ENCODE peak calls at places on chromosomes 11 and 22, in seven cellular contexts. D is right lobe of liver, R is body of pancreas, W is GM06990, H is left ventricle myocardium inferior, X is heart right ventricle, K is adrenal gland. G is an unnamed sample.

GRCh38 chr11:105344938-105345337 is 205.4 kb upstream of the CARD18 start:
- DNase-seq in D (no peak), R (no peak), W (no peak), H (no peak), X (no peak), K (no peak), G (no peak)

GRCh38 chr11:76918941-76919386 is 58.2 kb downstream of the ACER3 start:
- DNase-seq in D (no peak), R (peak; percentile 39), W (peak; percentile 9), H (no peak), X (peak; percentile 15), K (no peak), G (peak; percentile 65)

GRCh38 chr11:36333897-36334296 is 37.8 kb downstream of the PRR5L start:
- DNase-seq in D (no peak), R (peak; percentile 5), W (no peak), H (no peak), X (peak; percentile 11), K (no peak), G (peak; percentile 51)

GRCh38 chr11:106706355-106706754 is 311.9 kb downstream of the GUCY1A2 start:
- DNase-seq in D (no peak), R (no peak), W (no peak), H (no peak), X (no peak), K (no peak), G (peak; percentile 98)

GRCh38 chr11:14308114-14308896 is 50.7 kb downstream of the RRAS2 start:
- DNase-seq in D (no peak), R (peak; percentile 17), W (no peak), H (no peak), X (no peak), K (no peak), G (peak; percentile 60)

GRCh38 chr11:107562647-107563208 is 2.8 kb downstream of the ALKBH8 start:
- DNase-seq in D (no peak), R (no peak), W (no peak), H (no peak), X (no peak), K (no peak), G (peak; percentile 99)

GRCh38 chr22:46796566-46797195 is 34.2 kb downstream of the TBC1D22A start:
- DNase-seq in D (no peak), R (no peak), W (no peak), H (no peak), X (no peak), K (no peak), G (no peak)

GRCh38 chr11:72591785-72592490 is 82.3 kb downstream of the PDE2A start:
- DNase-seq in D (no peak), R (peak; percentile 18), W (peak; percentile 39), H (no peak), X (no peak), K (no peak), G (no peak)

GRCh38 chr22:30902496-30903357 is 65.8 kb downstream of the MORC2 start:
- DNase-seq in D (peak; percentile 22), R (no peak), W (no peak), H (no peak), X (no peak), K (no peak), G (no peak)

GRCh38 chr22:29744902-29745301 is 21.9 kb downstream of the ZMAT5 start:
- DNase-seq in D (no peak), R (peak; percentile 21), W (no peak), H (no peak), X (no peak), K (no peak), G (peak; percentile 98)

GRCh38 chr11:26285593-26285992 is 46.3 kb upstream of the ANO3 start:
- DNase-seq in D (no peak), R (no peak), W (no peak), H (no peak), X (no peak), K (no peak), G (no peak)

GRCh38 chr11:76380161-76380976 is 563 bp downstream of the THAP12 start:
- DNase-seq in D (no peak), R (no peak), W (peak; percentile 68), H (no peak), X (peak; percentile 9), K (no peak), G (peak; percentile 23)

GRCh38 chr22:47775686-47776085 is 1013.2 kb downstream of the TBC1D22A start:
- DNase-seq in D (no peak), R (no peak), W (no peak), H (no peak), X (no peak), K (no peak), G (peak; percentile 13)

GRCh38 chr11:57343825-57344224 is 5.7 kb downstream of the P2RX3 start:
- DNase-seq in D (no peak), R (no peak), W (no peak), H (no peak), X (no peak), K (no peak), G (no peak)

GRCh38 chr22:43925433-43926348 is 2.1 kb downstream of the PNPLA3 start:
- DNase-seq in D (peak; percentile 96), R (no peak), W (no peak), H (no peak), X (no peak), K (no peak), G (peak; percentile 78)

GRCh38 chr11:64987998-64988854 is 8.5 kb downstream of the BATF2 start:
- DNase-seq in D (no peak), R (no peak), W (no peak), H (no peak), X (no peak), K (no peak), G (no peak)

GRCh38 chr11:122850076-122850631 is 11.9 kb downstream of the CRTAM start:
- DNase-seq in D (no peak), R (no peak), W (peak; percentile 44), H (no peak), X (no peak), K (no peak), G (peak; percentile 69)

GRCh38 chr11:284081-285020 is 4.6 kb upstream of the PGGHG start:
- DNase-seq in D (no peak), R (no peak), W (no peak), H (no peak), X (peak; percentile 3), K (no peak), G (no peak)

GRCh38 chr11:108117746-108118371 is 3.5 kb upstream of the ACAT1 start:
- DNase-seq in D (no peak), R (no peak), W (peak; percentile 26), H (no peak), X (no peak), K (no peak), G (peak; percentile 61)

GRCh38 chr22:36369922-36370781 is 17.6 kb downstream of the MYH9 start:
- DNase-seq in D (no peak), R (peak; percentile 78), W (no peak), H (peak; percentile 48), X (peak; percentile 55), K (peak; percentile 46), G (peak; percentile 58)

GRCh38 chr22:29006346-29006745 is 55.3 kb downstream of the C22orf31 start:
- DNase-seq in D (no peak), R (no peak), W (no peak), H (no peak), X (no peak), K (no peak), G (no peak)

GRCh38 chr22:50403701-50404101 is 60.6 kb downstream of the PPP6R2 start:
- DNase-seq in D (peak; percentile 78), R (peak; percentile 61), W (no peak), H (peak; percentile 62), X (peak; percentile 49), K (peak; percentile 65), G (no peak)

GRCh38 chr11:64659417-64660144 is 63.4 kb downstream of the NRXN2 start:
- DNase-seq in D (peak; percentile 68), R (no peak), W (no peak), H (no peak), X (no peak), K (no peak), G (peak; percentile 93)

GRCh38 chr11:75031224-75031753 is 42.6 kb downstream of the NEU3 start:
- DNase-seq in D (no peak), R (peak; percentile 26), W (no peak), H (no peak), X (no peak), K (peak; percentile 85), G (peak; percentile 75)

GRCh38 chr11:74325649-74326645 is 14.5 kb upstream of the P4HA3 start:
- DNase-seq in D (peak; percentile 53), R (peak; percentile 92), W (no peak), H (peak; percentile 86), X (peak; percentile 86), K (peak; percentile 78), G (no peak)

GRCh38 chr11:69013009-69013951 is at the start of gene MRGPRF:
- DNase-seq in D (no peak), R (peak; percentile 65), W (no peak), H (peak; percentile 92), X (peak; percentile 88), K (peak; percentile 36), G (no peak)

GRCh38 chr11:35746356-35747153 is 84.0 kb downstream of the TRIM44 start:
- DNase-seq in D (no peak), R (no peak), W (no peak), H (no peak), X (no peak), K (no peak), G (no peak)

DNA sequence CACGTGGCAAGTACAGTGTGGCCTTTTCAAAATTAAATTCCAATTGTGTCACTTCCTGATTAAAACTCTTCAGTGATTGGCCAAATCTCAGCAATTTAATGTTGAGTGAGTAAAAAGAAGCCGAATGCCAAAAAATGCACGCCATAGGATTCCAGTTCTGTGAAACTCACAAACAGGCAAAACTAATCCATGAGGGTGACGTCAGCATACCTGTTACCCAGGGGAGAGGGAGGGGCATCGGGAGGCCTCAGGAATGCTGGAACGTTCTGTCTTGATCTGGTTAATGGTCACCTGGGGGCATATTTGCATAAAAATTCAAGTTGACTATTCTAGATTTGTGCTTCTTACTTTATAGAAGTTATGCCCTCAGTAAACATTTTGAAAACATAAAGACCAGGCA is 39.9 kb upstream of the RAB1B start:
- DNase-seq in D (no peak), R (peak; percentile 72), W (no peak), H (no peak), X (no peak), K (no peak), G (peak; percentile 43)
- H3K27me3 ChIP-seq in D (no peaks in the 10 kb centered on the region), R (no peaks in the 10 kb centered on the region), W (no peaks in the 10 kb centered on the region), H (no peaks in the 10 kb centered on the region), X (no peaks in the 10 kb centered on the region), K (no peaks in the 10 kb centered on the region), G (no peaks in the 10 kb centered on the region)

GRCh38 chr11:102615894-102616432 is 9.2 kb downstream of the MMP20 start:
- DNase-seq in D (no peak), R (no peak), W (no peak), H (no peak), X (no peak), K (no peak), G (no peak)
- TF ChIP-seq CTCF in D (no peak), R (no peak), W (no peak), H (no peak), X (no peak), K (no peak), G (no peak)

GRCh38 chr11:15909937-15910598 is 446.3 kb downstream of the SOX6 start:
- DNase-seq in D (no peak), R (no peak), W (no peak), H (no peak), X (no peak), K (no peak), G (no peak)
- H3K4me3 ChIP-seq in D (no peak overlapping the region), R (no peak overlapping the region), W (no peak overlapping the region), H (no peak overlapping the region), X (no peak overlapping the region), K (no peak overlapping the region), G (no peak overlapping the region)

DNA sequence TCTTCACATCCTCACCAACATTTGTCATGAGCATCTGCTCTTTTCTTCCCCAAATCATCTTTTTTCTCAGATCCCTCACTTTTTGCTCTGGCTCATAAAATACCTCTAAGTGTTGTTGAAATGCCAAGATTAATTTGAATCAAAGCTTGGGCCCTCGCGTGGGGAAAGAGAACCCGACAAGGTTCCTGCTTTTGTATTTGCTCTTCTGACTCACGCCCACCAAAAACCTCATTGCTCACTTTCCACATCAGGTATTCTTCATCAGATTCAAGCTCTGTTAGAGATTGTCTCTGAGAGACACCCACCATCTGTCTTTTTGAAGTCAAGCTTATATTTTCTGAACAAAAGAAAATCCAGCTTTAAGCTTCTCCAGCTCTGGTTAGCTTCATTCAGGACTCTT is 52.9 kb upstream of the FBXO3 start:
- DNase-seq in D (no peak), R (no peak), W (no peak), H (no peak), X (no peak), K (no peak), G (no peak)
- H3K27me3 ChIP-seq in D (no peaks in the 10 kb centered on the region), R (peaks cover 12% of the 10 kb centered on the region), W (no peaks in the 10 kb centered on the region), H (peaks cover 68% of the 10 kb centered on the region), X (peaks cover 44% of the 10 kb centered on the region), K (peaks cover 24% of the 10 kb centered on the region), G (peaks cover 2% of the 10 kb centered on the region)